ENCODE peak calls at places on chromosomes 6 and 20, in six cellular contexts. One of them, this sample, is unnamed.

GRCh38 chr20:61577065-61577464 is 325.0 kb downstream of the CDH4 start:
- DNase-seq in K562: no peak
- DNase-seq in psoas muscle: no peak
- DNase-seq in CD4-positive, alpha-beta T cell: no peak
- DNase-seq in glutamatergic neuron: no peak
- DNase-seq in PC-9: no peak
- DNase-seq in this sample: no peak

GRCh38 chr20:6714202-6714800 is 53.2 kb upstream of the BMP2 start:
- DNase-seq in K562: no peak
- DNase-seq in psoas muscle: no peak
- DNase-seq in CD4-positive, alpha-beta T cell: no peak
- DNase-seq in glutamatergic neuron: no peak
- DNase-seq in PC-9: peak
- DNase-seq in this sample: no peak

GRCh38 chr6:38168126-38168525 is 348.6 kb downstream of the ZFAND3 start:
- DNase-seq in K562: no peak
- DNase-seq in psoas muscle: no peak
- DNase-seq in CD4-positive, alpha-beta T cell: no peak
- DNase-seq in glutamatergic neuron: no peak
- DNase-seq in PC-9: no peak
- DNase-seq in this sample: no peak

GRCh38 chr6:156348376-156348775 is 428.8 kb upstream of the ARID1B start:
- DNase-seq in K562: no peak
- DNase-seq in psoas muscle: no peak
- DNase-seq in CD4-positive, alpha-beta T cell: no peak
- DNase-seq in glutamatergic neuron: no peak
- DNase-seq in PC-9: no peak
- DNase-seq in this sample: no peak

GRCh38 chr6:43101497-43101896 is 25.4 kb downstream of the PTK7 start:
- DNase-seq in K562: no peak
- DNase-seq in psoas muscle: no peak
- DNase-seq in CD4-positive, alpha-beta T cell: no peak
- DNase-seq in glutamatergic neuron: no peak
- DNase-seq in PC-9: no peak
- DNase-seq in this sample: no peak

GRCh38 chr20:45933231-45934045 is 1.0 kb upstream of the PCIF1 start:
- DNase-seq in K562: peak
- DNase-seq in psoas muscle: peak
- DNase-seq in CD4-positive, alpha-beta T cell: peak
- DNase-seq in glutamatergic neuron: peak
- DNase-seq in PC-9: peak
- DNase-seq in this sample: peak

GRCh38 chr6:75503291-75503690 is 9.7 kb upstream of the FILIP1 start:
- DNase-seq in K562: no peak
- DNase-seq in psoas muscle: no peak
- DNase-seq in CD4-positive, alpha-beta T cell: no peak
- DNase-seq in glutamatergic neuron: no peak
- DNase-seq in PC-9: no peak
- DNase-seq in this sample: no peak

GRCh38 chr6:158008894-158009891 is 27.5 kb downstream of the SYNJ2 start:
- DNase-seq in K562: no peak
- DNase-seq in psoas muscle: peak
- DNase-seq in CD4-positive, alpha-beta T cell: peak
- DNase-seq in glutamatergic neuron: no peak
- DNase-seq in PC-9: no peak
- DNase-seq in this sample: no peak

GRCh38 chr6:21595265-21595950 is 1.9 kb downstream of the SOX4 start:
- DNase-seq in K562: no peak
- DNase-seq in psoas muscle: peak
- DNase-seq in CD4-positive, alpha-beta T cell: no peak
- DNase-seq in glutamatergic neuron: no peak
- DNase-seq in PC-9: peak
- DNase-seq in this sample: peak

GRCh38 chr6:27312146-27312949 is at the start of gene POM121L2:
- DNase-seq in K562: no peak
- DNase-seq in psoas muscle: no peak
- DNase-seq in CD4-positive, alpha-beta T cell: peak
- DNase-seq in glutamatergic neuron: peak
- DNase-seq in PC-9: peak
- DNase-seq in this sample: peak

GRCh38 chr20:35306931-35307517 is 14.8 kb upstream of the FAM83C start:
- DNase-seq in K562: peak
- DNase-seq in psoas muscle: peak
- DNase-seq in CD4-positive, alpha-beta T cell: no peak
- DNase-seq in glutamatergic neuron: peak
- DNase-seq in PC-9: peak
- DNase-seq in this sample: peak

GRCh38 chr6:102494808-102495207 is 1101.3 kb downstream of the GRIK2 start:
- DNase-seq in K562: no peak
- DNase-seq in psoas muscle: no peak
- DNase-seq in CD4-positive, alpha-beta T cell: no peak
- DNase-seq in glutamatergic neuron: no peak
- DNase-seq in PC-9: no peak
- DNase-seq in this sample: no peak

GRCh38 chr20:48489656-48490055 is 338.1 kb downstream of the PREX1 start:
- DNase-seq in K562: no peak
- DNase-seq in psoas muscle: no peak
- DNase-seq in CD4-positive, alpha-beta T cell: no peak
- DNase-seq in glutamatergic neuron: no peak
- DNase-seq in PC-9: no peak
- DNase-seq in this sample: no peak

GRCh38 chr6:90197854-90198496 is 98.7 kb downstream of the BACH2 start:
- DNase-seq in K562: no peak
- DNase-seq in psoas muscle: peak
- DNase-seq in CD4-positive, alpha-beta T cell: no peak
- DNase-seq in glutamatergic neuron: no peak
- DNase-seq in PC-9: no peak
- DNase-seq in this sample: no peak

GRCh38 chr6:150078788-150079187 is 9.9 kb upstream of the ULBP3 start:
- DNase-seq in K562: peak
- DNase-seq in psoas muscle: no peak
- DNase-seq in CD4-positive, alpha-beta T cell: no peak
- DNase-seq in glutamatergic neuron: no peak
- DNase-seq in PC-9: peak
- DNase-seq in this sample: no peak

DNA sequence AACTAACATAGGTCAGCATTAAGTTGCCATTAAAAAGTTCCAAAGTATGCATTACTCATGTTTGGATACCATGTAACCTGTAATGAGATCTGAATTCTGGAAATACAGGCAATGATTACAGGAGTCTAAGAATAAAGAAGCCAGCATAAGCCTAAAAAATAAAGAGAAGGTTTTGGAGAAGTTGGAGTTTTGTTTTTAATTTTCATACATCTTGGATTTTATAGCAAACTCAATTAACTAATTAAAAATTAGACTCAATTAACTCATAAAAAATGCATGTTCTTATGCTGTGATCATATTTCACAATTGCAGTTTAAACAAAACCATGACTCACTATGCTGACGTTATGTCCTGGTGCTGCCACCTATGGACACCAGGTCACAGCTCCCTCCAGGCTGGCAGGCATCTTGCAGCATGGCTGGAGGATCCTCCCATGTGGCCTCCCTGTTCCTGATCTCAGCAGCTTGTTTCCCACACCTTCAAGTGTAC is 648.8 kb upstream of the AGPAT4 start:
- DNase-seq in K562: peak
- DNase-seq in psoas muscle: peak
- DNase-seq in CD4-positive, alpha-beta T cell: no peak
- DNase-seq in glutamatergic neuron: peak
- DNase-seq in PC-9: peak
- DNase-seq in this sample: peak
- TF ChIP-seq CTCF in K562: peak
- TF ChIP-seq CTCF in psoas muscle: peak
- TF ChIP-seq CTCF in CD4-positive, alpha-beta T cell: no peak
- TF ChIP-seq CTCF in glutamatergic neuron: peak
- TF ChIP-seq CTCF in PC-9: peak
- TF ChIP-seq CTCF in this sample: peak

DNA sequence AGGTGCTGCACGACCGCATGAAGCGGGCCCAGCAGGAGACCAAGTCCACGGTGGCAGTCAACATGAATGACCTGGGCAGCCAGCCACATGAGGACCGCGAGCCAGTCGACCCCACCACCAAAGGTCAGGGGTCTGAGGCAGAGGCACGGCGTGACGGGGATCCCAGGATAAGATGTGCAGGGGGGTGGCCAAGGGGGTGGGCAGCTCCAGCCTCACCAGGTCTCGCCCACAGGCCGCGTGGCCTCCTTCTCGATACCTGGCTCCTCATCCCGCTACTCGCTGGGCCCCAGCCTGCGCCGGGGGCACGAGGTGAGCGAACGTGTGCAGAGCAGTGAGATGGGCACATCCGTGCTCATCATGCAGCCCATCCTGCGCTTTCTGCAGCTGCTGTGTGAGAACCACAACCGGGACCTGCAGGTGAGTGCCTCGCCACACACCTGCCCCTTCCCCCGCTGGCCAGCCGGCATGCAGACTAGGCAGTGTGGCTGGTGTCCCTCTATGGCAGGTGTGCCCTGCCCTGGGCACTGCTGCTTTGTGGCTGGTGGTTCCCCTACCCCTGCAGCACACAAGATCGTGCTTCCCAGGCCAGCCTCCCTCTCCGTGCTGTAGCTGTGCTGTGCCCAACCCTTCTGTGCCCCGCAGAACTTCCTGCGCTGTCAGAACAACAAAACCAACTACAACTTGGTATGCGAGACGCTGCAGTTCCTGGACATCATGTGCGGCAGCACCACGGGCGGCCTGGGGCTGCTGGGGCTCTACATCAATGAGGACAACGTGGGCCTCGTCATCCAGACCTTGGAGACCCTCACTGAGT is 25.9 kb downstream of the UQCC2 start:
- DNase-seq in K562: no peak
- DNase-seq in psoas muscle: no peak
- DNase-seq in CD4-positive, alpha-beta T cell: no peak
- DNase-seq in glutamatergic neuron: no peak
- DNase-seq in PC-9: no peak
- DNase-seq in this sample: no peak
- TF ChIP-seq CTCF in K562: no peak
- TF ChIP-seq CTCF in psoas muscle: no peak
- TF ChIP-seq CTCF in CD4-positive, alpha-beta T cell: no peak
- TF ChIP-seq CTCF in glutamatergic neuron: no peak
- TF ChIP-seq CTCF in PC-9: no peak
- TF ChIP-seq CTCF in this sample: no peak

DNA sequence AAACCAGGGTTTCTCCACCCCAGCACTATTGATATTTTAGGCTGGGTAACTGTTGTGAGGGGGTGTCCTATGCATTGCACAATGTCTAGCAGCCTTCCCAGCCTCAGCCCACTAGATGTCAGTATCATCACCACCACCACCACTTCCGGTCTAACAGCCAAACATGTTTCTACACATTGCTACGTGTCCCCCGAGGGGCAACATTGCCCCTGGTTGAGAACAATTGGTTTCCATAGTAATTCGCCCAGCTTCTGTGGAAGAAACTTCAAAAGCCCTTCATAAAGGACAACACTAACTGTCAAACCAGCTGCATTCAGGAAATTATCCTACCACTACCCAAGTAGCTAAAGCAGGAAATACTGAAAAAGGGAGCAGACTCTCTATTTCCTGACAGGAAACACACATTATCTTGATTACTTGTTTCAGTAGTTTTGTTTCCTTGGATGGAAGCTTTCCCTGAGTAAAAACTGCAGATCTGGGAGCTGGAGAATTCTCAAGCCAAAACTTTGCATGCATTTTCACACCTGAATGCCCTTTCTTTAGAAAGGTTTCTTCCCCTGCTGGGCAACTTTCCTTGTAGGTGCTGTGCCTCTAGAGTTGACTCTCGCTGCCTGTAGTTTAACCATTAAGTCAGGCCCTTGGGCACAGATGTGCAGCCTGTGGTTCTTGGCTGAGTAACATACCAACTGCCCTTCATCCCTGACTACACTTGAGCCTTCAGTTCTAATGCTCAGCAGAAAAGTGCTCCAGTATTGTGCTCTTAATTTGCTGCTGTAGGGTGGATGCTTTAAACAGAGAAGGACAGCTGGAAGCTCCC is 23.6 kb downstream of the PKHD1 start:
- DNase-seq in K562: peak
- DNase-seq in psoas muscle: peak
- DNase-seq in CD4-positive, alpha-beta T cell: peak
- DNase-seq in glutamatergic neuron: peak
- DNase-seq in PC-9: no peak
- DNase-seq in this sample: peak
- TF ChIP-seq CTCF in K562: peak
- TF ChIP-seq CTCF in psoas muscle: peak
- TF ChIP-seq CTCF in CD4-positive, alpha-beta T cell: peak
- TF ChIP-seq CTCF in glutamatergic neuron: peak
- TF ChIP-seq CTCF in PC-9: peak
- TF ChIP-seq CTCF in this sample: peak

GRCh38 chr6:17281497-17282481 is 628 bp downstream of the RBM24 start:
- DNase-seq in K562: no peak
- DNase-seq in psoas muscle: no peak
- DNase-seq in CD4-positive, alpha-beta T cell: no peak
- DNase-seq in glutamatergic neuron: peak
- DNase-seq in PC-9: peak
- DNase-seq in this sample: peak
- TF ChIP-seq CTCF in K562: no peak
- TF ChIP-seq CTCF in psoas muscle: no peak
- TF ChIP-seq CTCF in CD4-positive, alpha-beta T cell: no peak
- TF ChIP-seq CTCF in glutamatergic neuron: no peak
- TF ChIP-seq CTCF in PC-9: no peak
- TF ChIP-seq CTCF in this sample: no peak

DNA sequence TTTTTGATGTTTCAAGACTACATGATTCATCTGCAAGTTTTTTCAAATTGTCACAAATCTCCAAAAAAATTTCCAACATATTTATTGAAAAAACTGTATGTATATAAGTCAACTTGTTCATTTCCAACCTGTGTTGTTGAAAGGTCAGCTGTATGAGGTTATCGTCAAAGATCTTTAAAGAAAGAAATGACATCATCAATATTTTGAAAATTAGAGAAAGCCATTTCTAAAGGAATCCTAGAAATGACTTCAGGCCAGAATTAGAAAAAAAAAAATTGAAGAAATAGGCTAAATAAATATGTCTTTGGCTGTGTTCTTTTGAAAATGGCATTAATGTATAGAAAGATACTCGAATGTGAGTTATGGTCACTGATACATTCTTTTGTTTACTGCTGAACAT is 6.8 kb downstream of the RNF146 start:
- DNase-seq in K562: no peak
- DNase-seq in psoas muscle: no peak
- DNase-seq in CD4-positive, alpha-beta T cell: no peak
- DNase-seq in glutamatergic neuron: no peak
- DNase-seq in PC-9: no peak
- DNase-seq in this sample: no peak
- TF ChIP-seq CTCF in K562: no peak
- TF ChIP-seq CTCF in psoas muscle: no peak
- TF ChIP-seq CTCF in CD4-positive, alpha-beta T cell: no peak
- TF ChIP-seq CTCF in glutamatergic neuron: no peak
- TF ChIP-seq CTCF in PC-9: no peak
- TF ChIP-seq CTCF in this sample: no peak

DNA sequence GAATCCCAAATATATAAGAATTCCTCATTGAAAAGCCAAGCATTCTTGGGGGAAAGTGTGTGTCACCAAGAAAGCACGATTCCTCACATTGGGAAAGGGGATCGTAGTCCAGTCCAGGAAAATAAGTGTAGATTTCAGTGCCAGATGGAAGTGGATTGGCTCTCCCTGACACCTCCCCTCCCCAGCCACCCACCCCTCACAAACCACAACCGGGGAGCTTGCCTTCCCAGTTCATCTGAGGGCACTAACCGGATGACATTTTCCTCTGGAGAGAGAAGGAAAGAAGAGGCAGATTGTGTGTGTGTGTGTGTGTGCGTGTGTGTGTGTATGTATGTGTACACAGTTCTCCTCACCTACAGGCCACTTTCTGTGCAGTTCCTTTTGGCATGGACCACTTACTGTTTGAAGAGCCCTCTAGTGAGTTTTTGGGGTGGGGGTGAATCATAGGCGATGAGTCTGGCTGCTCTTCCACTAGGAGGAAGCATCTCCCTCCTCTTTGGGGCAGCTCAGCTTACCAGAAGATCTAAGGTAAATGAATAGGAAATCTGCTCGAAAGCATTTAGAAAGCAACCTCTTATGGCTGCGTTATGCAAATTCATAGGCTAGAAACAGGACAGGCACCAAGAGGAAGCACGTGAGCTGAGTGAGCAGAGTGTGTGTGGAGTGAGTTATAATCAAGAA is 20.8 kb downstream of the DAAM2 start:
- DNase-seq in K562: no peak
- DNase-seq in psoas muscle: no peak
- DNase-seq in CD4-positive, alpha-beta T cell: no peak
- DNase-seq in glutamatergic neuron: no peak
- DNase-seq in PC-9: no peak
- DNase-seq in this sample: no peak
- TF ChIP-seq CTCF in K562: no peak
- TF ChIP-seq CTCF in psoas muscle: no peak
- TF ChIP-seq CTCF in CD4-positive, alpha-beta T cell: no peak
- TF ChIP-seq CTCF in glutamatergic neuron: no peak
- TF ChIP-seq CTCF in PC-9: no peak
- TF ChIP-seq CTCF in this sample: no peak